ENCODE peak calls at places on chromosomes 4 and X, in eight cellular contexts. X, R, Q, G, I, S, V and E are unnamed samples.

GRCh38 chr4:158538176-158538575 is 16.5 kb downstream of the RXFP1 start:
- DNase-seq in X (no peak), R (no peak), Q (no peak), G (no peak), I (no peak), S (no peak), V (no peak), E (peak; percentile 36)

GRCh38 chr4:140637836-140638235 is 69.1 kb upstream of the UCP1 start:
- DNase-seq in X (no peak), R (peak; percentile 69), Q (peak; percentile 60), G (no peak), I (no peak), S (no peak), V (no peak), E (peak; percentile 47)

GRCh38 chrX:63128509-63128908 is 222.6 kb downstream of the SPIN4 start:
- DNase-seq in X (no peak), R (no peak), Q (peak; percentile 2), G (no peak), I (no peak), S (no peak), V (no peak), E (peak; percentile 30)

GRCh38 chr4:87209696-87210095 is 10.7 kb downstream of the KLHL8 start:
- DNase-seq in X (no peak), R (no peak), Q (peak; percentile 83), G (no peak), I (peak; percentile 69), S (no peak), V (no peak), E (peak; percentile 97)

GRCh38 chr4:170102426-170102825 is 12.7 kb upstream of the AADAT start:
- DNase-seq in X (no peak), R (no peak), Q (no peak), G (no peak), I (no peak), S (no peak), V (no peak), E (no peak)

GRCh38 chr4:177308125-177308524 is 1.5 kb upstream of the NEIL3 start:
- DNase-seq in X (no peak), R (no peak), Q (peak; percentile 96), G (no peak), I (no peak), S (peak; percentile 1), V (no peak), E (no peak)

GRCh38 chrX:50691820-50692219 is 122.2 kb downstream of the SHROOM4 start:
- DNase-seq in X (no peak), R (peak; percentile 28), Q (peak; percentile 20), G (no peak), I (no peak), S (no peak), V (no peak), E (peak; percentile 68)

GRCh38 chr4:103021120-103021519 is 1.6 kb upstream of the SLC9B1 start:
- DNase-seq in X (no peak), R (no peak), Q (no peak), G (no peak), I (no peak), S (no peak), V (no peak), E (no peak)

GRCh38 chr4:65865489-65865888 is 195.2 kb upstream of the EPHA5 start:
- DNase-seq in X (no peak), R (peak; percentile 18), Q (peak; percentile 13), G (no peak), I (no peak), S (no peak), V (no peak), E (peak; percentile 9)

GRCh38 chrX:2572740-2573139 is 72.0 kb upstream of the DHRSX start:
- DNase-seq in X (no peak), R (peak; percentile 51), Q (no peak), G (no peak), I (no peak), S (no peak), V (no peak), E (no peak)

GRCh38 chr4:22179124-22179874 is 230.7 kb upstream of the KCNIP4 start:
- DNase-seq in X (no peak), R (no peak), Q (no peak), G (no peak), I (no peak), S (peak; percentile 11), V (no peak), E (no peak)

GRCh38 chr4:94116842-94117241 is 90.8 kb upstream of the SMARCAD1 start:
- DNase-seq in X (no peak), R (no peak), Q (no peak), G (no peak), I (no peak), S (no peak), V (no peak), E (no peak)

GRCh38 chr4:6013564-6013963 is 4.7 kb downstream of the C4orf50 start:
- DNase-seq in X (no peak), R (no peak), Q (no peak), G (no peak), I (no peak), S (no peak), V (no peak), E (no peak)

GRCh38 chr4:10205223-10205622 is 88.6 kb upstream of the WDR1 start:
- DNase-seq in X (no peak), R (no peak), Q (no peak), G (no peak), I (no peak), S (no peak), V (no peak), E (no peak)